ENCODE peak calls at places on chromosomes 1 and 21, in five cellular contexts. J is nephron progenitor cell, N is Panc1, D is thyroid gland, K is astrocyte of the cerebellum. L is an unnamed sample.

GRCh38 chr1:226825037-226825745 is 45.2 kb upstream of the PSEN2 start:
- DNase-seq in N (no peak), D (no peak), K (no peak), J (no peak), L (no peak)

GRCh38 chr1:183630748-183631147 is 4.8 kb downstream of the ARPC5 start:
- DNase-seq in K (no peak), D (no peak), J (no peak), N (no peak), L (no peak)

GRCh38 chr21:45617021-45617930 is 26.2 kb upstream of the PCBP3 start:
- DNase-seq in N (no peak), J (peak; percentile 46), K (no peak), D (no peak), L (no peak)

GRCh38 chr1:42004322-42004721 is 85.6 kb upstream of the HIVEP3 start:
- DNase-seq in K (no peak), D (no peak), J (no peak), N (no peak), L (no peak)

GRCh38 chr1:234743866-234744581 is 134.0 kb upstream of the IRF2BP2 start:
- DNase-seq in D (peak; percentile 53), J (no peak), K (peak; percentile 91), N (no peak), L (no peak)

GRCh38 chr1:49160677-49161076 is 384.0 kb upstream of the BEND5 start:
- DNase-seq in J (no peak), D (no peak), K (no peak), N (no peak), L (no peak)

GRCh38 chr1:110003747-110004428 is 19.3 kb downstream of the AHCYL1 start:
- DNase-seq in J (peak; percentile 43), K (peak; percentile 92), D (peak; percentile 84), N (no peak), L (no peak)

GRCh38 chr1:56378376-56379070 is 200.8 kb downstream of the PLPP3 start:
- DNase-seq in J (peak; percentile 43), N (no peak), D (no peak), K (no peak), L (no peak)

GRCh38 chr21:44418108-44418875 is 37.0 kb upstream of the LRRC3 start:
- DNase-seq in K (no peak), D (no peak), N (no peak), J (no peak), L (peak; percentile 6)

GRCh38 chr1:154988053-154988954 is 5.1 kb upstream of the LENEP start:
- DNase-seq in D (no peak), N (no peak), K (no peak), J (no peak), L (no peak)

GRCh38 chr1:180501865-180502360 is 464 bp downstream of the ACBD6 start:
- DNase-seq in D (peak; percentile 59), N (no peak), J (no peak), K (no peak), L (no peak)
- TF ChIP-seq CTCF in D (no peak), N (no peak), J (no peak), K (no peak), L (peak; percentile 32)

GRCh38 chr21:41886331-41886730 is 7.2 kb upstream of the PRDM15 start:
- DNase-seq in J (no peak), D (no peak), K (no peak), N (no peak), L (no peak)
- TF ChIP-seq CTCF in J (no peak), D (no peak), K (no peak), N (no peak), L (no peak)

DNA sequence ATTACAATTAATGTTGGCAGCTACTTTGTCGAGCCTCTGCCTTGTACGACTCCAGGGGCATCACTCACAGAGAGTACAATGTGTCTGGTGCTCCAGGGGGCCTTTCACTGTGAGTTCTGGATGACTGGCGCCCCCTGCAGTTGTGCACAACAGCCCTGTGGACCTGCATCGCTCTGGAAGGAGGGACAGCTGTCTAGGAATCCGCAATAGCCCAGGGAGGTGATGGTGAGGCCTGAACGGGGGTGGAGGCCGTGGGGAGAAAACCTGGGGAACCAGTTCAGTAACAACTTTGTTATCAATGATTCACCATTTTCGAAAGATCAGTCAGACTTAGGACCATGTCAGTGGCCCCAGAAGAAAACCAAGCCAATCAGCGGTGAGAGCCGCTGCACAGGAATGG is 189.1 kb downstream of the KAZN start:
- DNase-seq in K (no peak), J (no peak), N (no peak), D (no peak), L (peak; percentile 30)
- TF ChIP-seq CTCF in K (no peak), J (no peak), N (no peak), D (no peak), L (peak; percentile 52)

GRCh38 chr1:62349470-62350233 is 30.4 kb upstream of the KANK4 start:
- DNase-seq in J (no peak), N (no peak), D (no peak), K (no peak), L (no peak)
- TF ChIP-seq CTCF in J (no peak), N (no peak), D (no peak), K (no peak), L (no peak)

DNA sequence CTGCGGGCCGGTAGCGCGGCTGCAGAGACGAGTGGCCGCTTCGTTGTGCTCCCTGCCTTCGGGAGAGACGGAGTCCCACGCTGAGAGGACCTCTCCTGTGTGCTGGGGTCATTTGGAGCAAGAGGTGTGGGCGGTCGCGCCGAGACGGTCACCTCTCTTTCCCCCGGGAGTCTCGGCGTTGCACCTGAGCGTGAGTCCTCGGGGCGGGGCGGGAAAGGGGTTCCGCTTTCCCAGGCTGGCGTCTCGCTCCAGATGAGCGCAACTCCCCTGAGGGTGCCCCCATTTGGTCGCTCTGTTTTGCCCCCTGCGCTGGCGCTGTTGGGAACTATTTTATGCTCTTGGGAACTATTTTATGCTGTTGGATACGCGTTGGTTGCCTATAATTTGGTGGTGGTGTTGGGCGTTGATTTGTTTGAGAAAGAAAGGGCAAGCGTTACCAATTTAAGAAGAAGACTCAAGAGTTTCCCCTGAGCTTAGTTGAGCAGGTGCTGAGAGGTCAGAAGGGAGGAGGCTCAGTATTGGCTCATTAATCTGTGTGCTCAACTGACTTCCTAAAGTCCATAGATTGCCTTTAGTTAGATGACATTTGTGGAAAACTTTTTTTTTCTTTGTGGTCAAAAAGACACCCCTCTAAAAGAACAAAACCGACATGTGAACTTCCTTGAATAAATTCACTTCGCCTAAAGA is 683 bp downstream of the LRRC8B start:
- DNase-seq in N (no peak), D (peak; percentile 64), J (peak; percentile 42), K (no peak), L (peak; percentile 33)
- TF ChIP-seq CTCF in N (peak; percentile 28), D (no peak), J (no peak), K (no peak), L (no peak)

DNA sequence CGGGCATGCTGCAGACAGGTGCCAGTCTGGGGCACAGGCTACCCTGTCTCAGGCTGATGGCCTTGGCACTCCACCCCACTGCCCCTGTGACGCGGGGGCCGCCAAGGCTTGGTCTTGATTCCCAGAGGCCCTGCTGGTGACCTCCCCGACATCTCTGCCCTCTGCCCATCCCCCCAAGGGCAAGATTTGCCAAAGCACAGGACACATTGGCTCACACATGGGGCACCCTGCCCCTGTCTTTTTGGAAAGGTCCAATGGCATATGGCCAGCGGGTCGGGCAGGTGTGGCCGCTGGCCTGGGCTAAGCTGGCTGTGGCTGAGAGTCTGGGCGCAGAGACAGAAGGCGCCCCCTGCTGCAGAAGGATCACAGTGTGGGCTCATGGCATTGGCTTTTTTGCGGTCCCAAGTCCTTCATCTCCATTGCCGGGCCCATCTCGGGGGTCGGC is 4.6 kb downstream of the MIB2 start:
- DNase-seq in J (peak; percentile 38), N (no peak), D (no peak), K (no peak), L (no peak)
- TF ChIP-seq CTCF in J (peak; percentile 20), N (peak; percentile 71), D (no peak), K (no peak), L (peak; percentile 24)

GRCh38 chr1:118077331-118078055 is 107.5 kb downstream of the SPAG17 start:
- DNase-seq in J (no peak), D (peak; percentile 7), K (peak; percentile 33), N (no peak), L (no peak)
- TF ChIP-seq CTCF in J (peak; percentile 56), D (no peak), K (peak; percentile 54), N (peak; percentile 51), L (peak; percentile 71)

GRCh38 chr1:39385067-39385988 is 106.1 kb upstream of the BMP8A start:
- DNase-seq in D (no peak), N (no peak), K (no peak), J (no peak), L (no peak)

GRCh38 chr1:39391741-39392679 is 99.4 kb upstream of the BMP8A start:
- DNase-seq in K (peak; percentile 84), D (peak; percentile 31), N (peak; percentile 82), J (no peak), L (no peak)

GRCh38 chr1:39392851-39393573 is 98.4 kb upstream of the BMP8A start:
- DNase-seq in J (no peak), D (no peak), N (no peak), K (no peak), L (no peak)

GRCh38 chr1:39386997-39387396 is 104.4 kb upstream of the BMP8A start:
- DNase-seq in K (no peak), N (no peak), D (no peak), J (no peak), L (no peak)

GRCh38 chr1:39387452-39387851 is 104.0 kb upstream of the BMP8A start:
- DNase-seq in J (no peak), D (no peak), K (peak; percentile 68), N (no peak), L (no peak)
- TF ChIP-seq CTCF in J (no peak), D (no peak), K (peak; percentile 55), N (peak; percentile 62), L (no peak)

L was measured in progenitor cell of endocrine pancreas.